ENCODE peak calls at places on chromosomes 4 and X, in four cellular contexts. M, A, O and Q are unnamed samples.

GRCh38 chrX:112832481-112833095 is 8.0 kb downstream of the AMOT start:
- DNase-seq in A (no peak), M (no peak), O (no peak), Q (no peak)

GRCh38 chr4:159390648-159391047 is 287.8 kb downstream of the RAPGEF2 start:
- DNase-seq in A (peak; percentile 85), M (no peak), O (peak; percentile 99), Q (peak; percentile 89)

GRCh38 chr4:24042094-24042493 is 152.2 kb upstream of the PPARGC1A start:
- DNase-seq in A (peak; percentile 95), M (no peak), O (peak; percentile 91), Q (peak; percentile 96)

GRCh38 chrX:133415276-133416105 is at the start of gene GPC4:
- DNase-seq in M (peak; percentile 71), O (no peak), A (peak; percentile 65), Q (no peak)

GRCh38 chrX:69128573-69128972 is 36.7 kb downstream of the PJA1 start:
- DNase-seq in O (no peak), A (peak; percentile 57), M (peak; percentile 32), Q (no peak)

GRCh38 chrX:56219702-56220101 is 12.5 kb upstream of the KLF8 start:
- DNase-seq in M (no peak), O (peak; percentile 31), A (peak; percentile 13), Q (no peak)

GRCh38 chrX:112313201-112313600 is 230.6 kb upstream of the TRPC5 start:
- DNase-seq in M (no peak), O (no peak), A (no peak), Q (no peak)

GRCh38 chr4:186676531-186677158 is 47.0 kb downstream of the FAT1 start:
- DNase-seq in A (peak; percentile 81), M (no peak), O (peak; percentile 86), Q (peak; percentile 46)

GRCh38 chr4:156815717-156816319 is 155.8 kb downstream of the PDGFC start:
- DNase-seq in O (no peak), M (no peak), A (no peak), Q (no peak)

GRCh38 chr4:96260071-96260682 is 420.3 kb downstream of the PDHA2 start:
- DNase-seq in M (no peak), A (no peak), O (no peak), Q (no peak)

GRCh38 chr4:140176735-140177134 is 22.8 kb upstream of the MAML3 start:
- DNase-seq in A (peak; percentile 69), O (peak; percentile 58), M (no peak), Q (no peak)

GRCh38 chr4:70996014-70996353 is 2.5 kb downstream of the DCK start:
- DNase-seq in A (peak; percentile 21), M (no peak), O (no peak), Q (no peak)

GRCh38 chr4:7827566-7827965 is 112.1 kb downstream of the AFAP1 start:
- DNase-seq in O (no peak), M (no peak), A (peak; percentile 36), Q (no peak)

GRCh38 chr4:56649445-56650258 is 31.4 kb downstream of the HOPX start:
- DNase-seq in A (no peak), O (no peak), M (no peak), Q (no peak)

GRCh38 chr4:56651071-56651384 is 30.1 kb downstream of the HOPX start:
- DNase-seq in O (no peak), A (no peak), M (no peak), Q (no peak)

GRCh38 chr4:56653461-56654237 is 27.4 kb downstream of the HOPX start:
- DNase-seq in O (no peak), M (no peak), A (no peak), Q (no peak)

GRCh38 chr4:56648245-56649151 is 32.6 kb downstream of the HOPX start:
- DNase-seq in A (peak; percentile 58), M (no peak), O (peak; percentile 38), Q (no peak)

DNA sequence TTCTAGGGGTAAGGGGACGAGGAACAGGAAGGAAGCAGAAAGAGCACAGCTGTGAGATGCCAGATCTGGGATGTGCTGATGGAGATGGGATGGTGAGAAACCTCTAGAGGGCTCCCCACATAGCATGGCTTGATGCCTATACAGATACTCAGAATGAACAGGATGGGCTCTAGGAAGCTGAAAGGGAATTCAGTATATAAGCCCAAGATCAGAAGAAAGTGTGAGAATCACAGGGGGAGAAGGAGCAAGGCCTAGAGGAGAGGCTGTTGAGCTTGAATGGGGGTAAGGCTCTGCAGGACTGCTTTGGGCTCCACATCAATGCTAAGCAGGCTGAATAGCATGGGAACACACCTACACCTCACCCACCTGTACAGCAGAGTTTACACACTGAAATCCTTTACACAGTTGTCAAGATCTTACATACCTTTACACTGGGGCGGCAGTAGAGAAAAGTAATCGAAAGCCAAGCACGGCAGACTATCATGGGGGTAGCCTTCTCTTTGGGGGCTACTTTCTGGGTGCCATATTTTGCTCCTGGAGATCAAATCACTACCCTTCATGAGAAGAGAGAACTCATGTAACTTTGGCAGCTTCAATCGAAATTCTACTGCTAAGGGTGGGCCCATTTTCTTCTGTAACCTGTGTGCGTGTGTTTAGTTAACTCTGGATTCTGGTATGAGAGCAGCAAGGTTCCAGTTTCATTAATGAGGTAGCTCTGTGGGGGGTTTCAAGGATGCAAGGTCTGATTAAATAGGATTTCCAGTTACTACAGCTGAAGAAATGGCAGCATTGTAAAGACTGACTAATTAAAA is 30.6 kb downstream of the HOPX start:
- DNase-seq in A (no peak), M (no peak), O (no peak), Q (no peak)
- TF ChIP-seq CTCF in A (no peak), M (no peak), O (no peak), Q (peak; percentile 20)

GRCh38 chr4:148376151-148376550 is 66.1 kb downstream of the NR3C2 start:
- DNase-seq in A (peak; percentile 23), M (peak; percentile 22), O (peak; percentile 69), Q (no peak)

GRCh38 chr4:148373093-148373492 is 69.1 kb downstream of the NR3C2 start:
- DNase-seq in A (no peak), O (no peak), M (no peak), Q (no peak)

GRCh38 chr4:148369919-148370318 is 72.3 kb downstream of the NR3C2 start:
- DNase-seq in M (no peak), A (no peak), O (no peak), Q (no peak)

DNA sequence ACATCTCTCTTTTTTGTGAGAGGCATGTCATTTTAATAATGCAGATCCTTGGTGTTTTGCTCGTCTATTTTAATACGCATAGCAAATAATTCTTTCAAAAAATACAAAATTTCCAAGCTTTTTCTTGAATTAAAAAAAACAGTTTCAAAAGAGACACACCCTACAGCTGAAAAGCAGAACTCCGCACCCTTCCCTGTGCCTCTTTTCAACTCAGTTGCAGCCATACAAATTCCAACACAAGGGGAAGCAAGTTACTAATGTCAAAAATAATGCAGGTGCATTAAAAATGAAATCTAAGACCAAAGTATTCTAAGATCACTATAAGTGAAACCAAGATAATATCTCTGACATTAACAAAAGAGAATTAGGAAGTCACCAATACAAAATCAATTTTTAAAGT is 66.6 kb downstream of the NR3C2 start:
- DNase-seq in M (no peak), A (no peak), O (no peak), Q (no peak)
- H3K4me3 ChIP-seq in M (no peak overlapping the region), A (no peak overlapping the region), O (no peak overlapping the region), Q (no peak overlapping the region)

GRCh38 chr4:110347805-110348204 is 128.2 kb upstream of the ENPEP start:
- DNase-seq in M (no peak), O (no peak), A (no peak), Q (no peak)

GRCh38 chr4:110348711-110349383 is 127.1 kb upstream of the ENPEP start:
- DNase-seq in M (no peak), O (no peak), A (no peak), Q (no peak)

DNA sequence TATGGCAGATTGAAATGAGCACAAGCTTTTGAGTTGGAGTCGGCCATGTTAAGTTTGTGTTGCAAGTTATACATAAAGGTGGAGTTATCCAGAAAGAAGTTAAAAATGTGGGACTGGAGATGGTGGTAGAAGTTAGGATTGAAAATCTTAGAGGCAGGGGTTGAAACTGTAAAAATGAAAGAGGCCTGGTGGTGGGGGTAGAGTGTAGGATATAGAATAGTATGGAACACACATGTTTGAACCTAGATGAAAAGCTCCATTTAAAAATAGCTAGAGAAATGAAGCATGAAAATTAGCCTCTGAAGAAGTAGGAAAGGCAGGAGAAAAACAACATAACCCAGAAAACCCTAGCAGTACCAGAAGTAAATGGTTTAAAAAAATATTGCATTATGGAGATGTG is 131.8 kb upstream of the ENPEP start:
- DNase-seq in A (peak; percentile 24), O (peak; percentile 38), M (no peak), Q (no peak)
- TF ChIP-seq CTCF in A (peak; percentile 4), O (no peak), M (peak; percentile 43), Q (no peak)

GRCh38 chr4:121950212-121950679 is 1.6 kb downstream of the TRPC3 start:
- DNase-seq in A (peak; percentile 90), O (peak; percentile 66), M (peak; percentile 73), Q (peak; percentile 13)
- H3K4me3 ChIP-seq in A (peak overlapping the region; percentile 71), O (peak overlapping the region; percentile 36), M (peak overlapping the region; percentile 58), Q (peak overlapping the region; percentile 66)

GRCh38 chrX:21839334-21840198 is at the start of gene MBTPS2:
- DNase-seq in O (peak; percentile 94), M (peak; percentile 80), A (peak; percentile 92), Q (peak; percentile 70)
- TF ChIP-seq CTCF in O (no peak), M (peak; percentile 3), A (no peak), Q (peak; percentile 27)

DNA sequence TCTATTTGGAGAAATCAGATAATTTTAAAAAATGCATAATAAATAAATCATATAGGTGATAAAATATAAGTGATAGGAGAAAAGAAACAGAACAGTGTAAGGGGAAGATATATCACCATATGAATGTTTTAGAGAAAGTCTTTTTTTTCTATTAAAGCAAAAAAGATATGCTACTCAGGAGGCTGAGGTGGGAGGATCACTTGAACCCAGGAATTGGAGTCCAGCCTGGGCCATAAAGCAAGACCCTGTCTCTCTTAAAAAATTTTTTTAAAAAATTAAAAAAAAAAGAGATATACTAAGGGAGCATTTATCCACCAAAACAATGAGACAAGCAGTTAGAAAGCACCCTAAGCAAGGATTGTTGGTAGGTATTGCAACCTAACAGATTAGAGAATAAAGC is 6.1 kb downstream of the TMEM156 start:
- DNase-seq in O (no peak), M (no peak), A (no peak), Q (no peak)
- H3K4me3 ChIP-seq in O (no peak overlapping the region), M (no peak overlapping the region), A (no peak overlapping the region), Q (no peak overlapping the region)

GRCh38 chr4:107380836-107381438 is 339.1 kb downstream of the PAPSS1 start:
- DNase-seq in A (peak; percentile 67), O (no peak), M (no peak), Q (no peak)
- TF ChIP-seq CTCF in A (peak; percentile 28), O (no peak), M (no peak), Q (no peak)

GRCh38 chr4:40316782-40317635 is 18.1 kb upstream of the CHRNA9 start:
- DNase-seq in A (peak; percentile 93), O (peak; percentile 97), M (peak; percentile 64), Q (peak; percentile 93)

GRCh38 chr4:40311811-40312346 is 23.3 kb upstream of the CHRNA9 start:
- DNase-seq in A (no peak), O (no peak), M (no peak), Q (no peak)

GRCh38 chr4:40314951-40315350 is 20.2 kb upstream of the CHRNA9 start:
- DNase-seq in A (peak; percentile 49), O (peak; percentile 67), M (no peak), Q (no peak)

GRCh38 chr4:40317921-40318658 is 17.0 kb upstream of the CHRNA9 start:
- DNase-seq in O (no peak), A (no peak), M (no peak), Q (no peak)

GRCh38 chr4:40316333-40316781 is 18.8 kb upstream of the CHRNA9 start:
- DNase-seq in O (peak; percentile 98), M (peak; percentile 42), A (peak; percentile 87), Q (peak; percentile 91)
- H3K4me3 ChIP-seq in O (no peak overlapping the region), M (peak overlapping the region; percentile 34), A (peak overlapping the region; percentile 18), Q (peak overlapping the region; percentile 21)